ENCODE peak calls at places on chromosome 4, in eight cellular contexts. One of them, this sample, is unnamed.

GRCh38 chr4:102430511-102430910 is 70.6 kb upstream of the NFKB1 start:
- DNase-seq in endothelial cell of umbilical vein: peak
- DNase-seq in Panc1: no peak
- DNase-seq in transverse colon: no peak
- DNase-seq in GM12891: no peak
- DNase-seq in GM12878: no peak
- DNase-seq in HL-60: no peak
- DNase-seq in HCT116: no peak
- DNase-seq in this sample: no peak

GRCh38 chr4:56976283-56976877 is 1.0 kb downstream of the NOA1 start:
- DNase-seq in GM12891: no peak
- DNase-seq in GM12878: no peak
- DNase-seq in transverse colon: no peak
- DNase-seq in HL-60: no peak
- DNase-seq in HCT116: no peak
- DNase-seq in endothelial cell of umbilical vein: peak
- DNase-seq in Panc1: no peak
- DNase-seq in this sample: no peak

GRCh38 chr4:101801957-101802356 is 11.4 kb downstream of the BANK1 start:
- DNase-seq in HCT116: no peak
- DNase-seq in transverse colon: no peak
- DNase-seq in endothelial cell of umbilical vein: no peak
- DNase-seq in HL-60: no peak
- DNase-seq in GM12878: no peak
- DNase-seq in GM12891: no peak
- DNase-seq in Panc1: no peak
- DNase-seq in this sample: no peak

GRCh38 chr4:186190456-186191265 is 706 bp upstream of the CYP4V2 start:
- DNase-seq in endothelial cell of umbilical vein: no peak
- DNase-seq in HL-60: no peak
- DNase-seq in HCT116: no peak
- DNase-seq in GM12878: no peak
- DNase-seq in GM12891: peak
- DNase-seq in Panc1: no peak
- DNase-seq in transverse colon: peak
- DNase-seq in this sample: peak

GRCh38 chr4:124899997-124900396 is 187.5 kb upstream of the ANKRD50 start:
- DNase-seq in HCT116: no peak
- DNase-seq in GM12891: no peak
- DNase-seq in GM12878: no peak
- DNase-seq in HL-60: no peak
- DNase-seq in endothelial cell of umbilical vein: no peak
- DNase-seq in Panc1: no peak
- DNase-seq in transverse colon: no peak
- DNase-seq in this sample: no peak

GRCh38 chr4:186948361-186949291 is 225.0 kb upstream of the FAT1 start:
- DNase-seq in Panc1: no peak
- DNase-seq in GM12878: no peak
- DNase-seq in GM12891: no peak
- DNase-seq in transverse colon: no peak
- DNase-seq in HCT116: no peak
- DNase-seq in endothelial cell of umbilical vein: no peak
- DNase-seq in HL-60: no peak
- DNase-seq in this sample: no peak

GRCh38 chr4:2843909-2844584 is 403 bp downstream of the ADD1 start:
- DNase-seq in HL-60: no peak
- DNase-seq in GM12878: no peak
- DNase-seq in Panc1: no peak
- DNase-seq in endothelial cell of umbilical vein: peak
- DNase-seq in HCT116: no peak
- DNase-seq in GM12891: no peak
- DNase-seq in transverse colon: peak
- DNase-seq in this sample: peak

GRCh38 chr4:71346710-71347109 is 7.9 kb downstream of the SLC4A4 start:
- DNase-seq in HL-60: no peak
- DNase-seq in transverse colon: no peak
- DNase-seq in endothelial cell of umbilical vein: no peak
- DNase-seq in HCT116: no peak
- DNase-seq in Panc1: no peak
- DNase-seq in GM12891: no peak
- DNase-seq in GM12878: no peak
- DNase-seq in this sample: no peak

GRCh38 chr4:185387957-185388356 is 7.8 kb downstream of the LRP2BP start:
- DNase-seq in transverse colon: no peak
- DNase-seq in HCT116: no peak
- DNase-seq in HL-60: no peak
- DNase-seq in endothelial cell of umbilical vein: no peak
- DNase-seq in GM12891: no peak
- DNase-seq in GM12878: no peak
- DNase-seq in Panc1: no peak
- DNase-seq in this sample: no peak

GRCh38 chr4:81756973-81757372 is 285.3 kb upstream of the RASGEF1B start:
- DNase-seq in HCT116: no peak
- DNase-seq in HL-60: no peak
- DNase-seq in GM12878: peak
- DNase-seq in transverse colon: no peak
- DNase-seq in Panc1: no peak
- DNase-seq in GM12891: no peak
- DNase-seq in endothelial cell of umbilical vein: no peak
- DNase-seq in this sample: no peak

GRCh38 chr4:142372570-142373300 is 473.4 kb downstream of the INPP4B start:
- DNase-seq in GM12891: no peak
- DNase-seq in transverse colon: no peak
- DNase-seq in HCT116: no peak
- DNase-seq in endothelial cell of umbilical vein: no peak
- DNase-seq in Panc1: no peak
- DNase-seq in GM12878: no peak
- DNase-seq in HL-60: no peak
- DNase-seq in this sample: no peak

GRCh38 chr4:94412019-94413017 is 39.4 kb upstream of the PDLIM5 start:
- DNase-seq in GM12891: no peak
- DNase-seq in transverse colon: no peak
- DNase-seq in HCT116: peak
- DNase-seq in Panc1: no peak
- DNase-seq in HL-60: no peak
- DNase-seq in endothelial cell of umbilical vein: peak
- DNase-seq in GM12878: no peak
- DNase-seq in this sample: no peak
- TF ChIP-seq POLR2AphosphoS5 in GM12891: no peak
- TF ChIP-seq POLR2AphosphoS5 in transverse colon: no peak
- TF ChIP-seq POLR2AphosphoS5 in HCT116: peak
- TF ChIP-seq POLR2AphosphoS5 in Panc1: no peak
- TF ChIP-seq POLR2AphosphoS5 in HL-60: no peak
- TF ChIP-seq POLR2AphosphoS5 in endothelial cell of umbilical vein: peak
- TF ChIP-seq POLR2AphosphoS5 in GM12878: no peak
- TF ChIP-seq POLR2AphosphoS5 in this sample: no peak

DNA sequence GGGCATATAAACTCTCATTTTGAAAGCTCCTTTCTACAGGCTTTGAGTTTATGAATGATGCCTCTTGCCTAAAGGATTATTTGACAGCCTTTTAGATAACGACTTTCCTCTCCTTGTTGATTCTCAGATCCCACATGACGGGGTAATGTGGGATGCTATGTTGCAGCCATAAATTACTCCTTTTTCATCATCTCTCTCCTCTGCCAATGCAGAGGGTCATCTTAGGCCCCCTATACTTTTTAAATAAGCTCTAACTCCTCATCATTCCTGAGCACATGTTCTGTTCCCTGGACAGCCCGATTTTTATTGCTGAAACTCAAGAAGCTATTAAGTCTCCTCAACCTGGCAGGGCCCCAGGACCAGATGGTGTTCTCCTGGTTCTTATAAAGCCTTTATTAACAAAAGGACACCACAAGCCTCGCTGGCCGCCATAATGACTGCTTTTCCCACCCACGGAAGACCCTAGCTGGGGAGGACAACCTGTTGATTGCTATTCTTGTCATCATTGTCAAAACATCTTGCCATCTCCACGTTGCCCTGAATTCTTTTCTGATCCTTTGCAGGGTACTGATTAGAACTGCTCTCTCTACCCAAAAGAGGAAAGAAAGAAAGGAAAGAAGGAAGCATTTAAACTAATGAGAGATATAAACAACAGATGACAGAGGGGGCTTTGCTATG is 150.7 kb downstream of the DHX15 start:
- DNase-seq in GM12891: no peak
- DNase-seq in Panc1: no peak
- DNase-seq in HL-60: no peak
- DNase-seq in endothelial cell of umbilical vein: no peak
- DNase-seq in transverse colon: no peak
- DNase-seq in HCT116: no peak
- DNase-seq in GM12878: no peak
- DNase-seq in this sample: no peak
- TF ChIP-seq POLR2AphosphoS5 in GM12891: no peak
- TF ChIP-seq POLR2AphosphoS5 in Panc1: no peak
- TF ChIP-seq POLR2AphosphoS5 in HL-60: no peak
- TF ChIP-seq POLR2AphosphoS5 in endothelial cell of umbilical vein: no peak
- TF ChIP-seq POLR2AphosphoS5 in transverse colon: no peak
- TF ChIP-seq POLR2AphosphoS5 in HCT116: no peak
- TF ChIP-seq POLR2AphosphoS5 in GM12878: no peak
- TF ChIP-seq POLR2AphosphoS5 in this sample: no peak

GRCh38 chr4:4820264-4820663 is 39.2 kb upstream of the MSX1 start:
- DNase-seq in GM12878: no peak
- DNase-seq in HCT116: no peak
- DNase-seq in transverse colon: no peak
- DNase-seq in GM12891: no peak
- DNase-seq in HL-60: no peak
- DNase-seq in endothelial cell of umbilical vein: no peak
- DNase-seq in Panc1: no peak
- DNase-seq in this sample: no peak
- TF ChIP-seq POLR2AphosphoS5 in GM12878: no peak
- TF ChIP-seq POLR2AphosphoS5 in HCT116: no peak
- TF ChIP-seq POLR2AphosphoS5 in transverse colon: no peak
- TF ChIP-seq POLR2AphosphoS5 in GM12891: no peak
- TF ChIP-seq POLR2AphosphoS5 in HL-60: no peak
- TF ChIP-seq POLR2AphosphoS5 in endothelial cell of umbilical vein: no peak
- TF ChIP-seq POLR2AphosphoS5 in Panc1: no peak
- TF ChIP-seq POLR2AphosphoS5 in this sample: no peak

DNA sequence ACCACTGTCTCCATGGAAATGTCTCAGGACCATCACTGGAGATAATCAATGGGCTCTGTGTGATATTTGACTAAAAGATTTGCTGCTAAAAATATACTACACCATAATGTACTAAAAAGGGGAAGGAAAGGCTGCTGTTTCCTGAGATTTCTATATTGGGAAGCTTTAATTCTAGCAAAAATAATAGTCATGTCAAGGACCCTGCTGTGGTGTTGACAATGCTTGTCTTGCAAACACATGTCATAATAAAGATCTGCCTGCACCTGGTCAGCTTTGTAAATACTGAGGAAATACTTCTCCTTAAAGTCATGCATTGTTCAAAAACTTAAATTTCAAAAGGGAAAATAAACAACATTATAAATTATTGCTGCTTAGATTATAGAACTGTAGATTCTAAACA is 417.9 kb downstream of the GPM6A start:
- DNase-seq in Panc1: no peak
- DNase-seq in GM12891: no peak
- DNase-seq in endothelial cell of umbilical vein: no peak
- DNase-seq in HCT116: no peak
- DNase-seq in GM12878: no peak
- DNase-seq in transverse colon: no peak
- DNase-seq in HL-60: no peak
- DNase-seq in this sample: no peak
- TF ChIP-seq POLR2AphosphoS5 in Panc1: no peak
- TF ChIP-seq POLR2AphosphoS5 in GM12891: no peak
- TF ChIP-seq POLR2AphosphoS5 in endothelial cell of umbilical vein: no peak
- TF ChIP-seq POLR2AphosphoS5 in HCT116: no peak
- TF ChIP-seq POLR2AphosphoS5 in GM12878: no peak
- TF ChIP-seq POLR2AphosphoS5 in transverse colon: no peak
- TF ChIP-seq POLR2AphosphoS5 in HL-60: no peak
- TF ChIP-seq POLR2AphosphoS5 in this sample: no peak

This sample was measured in GM12892.